ENCODE peak calls at places on chromosomes 4 and X, in five cellular contexts. Q is CD8-positive, alpha-beta T cell; N is right lobe of liver; E is gastrocnemius medialis; R is right cardiac atrium. Y is an unnamed sample. For H3K9me3, the result is how much of the 10 kb centered on the place peaks cover.

GRCh38 chrX:13569479-13570244 is at the start of gene EGFL6:
- DNase-seq in Q (no peak), N (no peak), E (no peak), R (no peak), Y (no peak)

GRCh38 chr4:39908284-39908683 is 69.4 kb downstream of the PDS5A start:
- DNase-seq in Q (no peak), N (no peak), E (no peak), R (no peak), Y (no peak)

GRCh38 chrX:112536544-112536943 is 143.2 kb downstream of the LHFPL1 start:
- DNase-seq in Q (no peak), N (no peak), E (no peak), R (no peak), Y (no peak)

GRCh38 chr4:139015948-139016451 is 419 bp downstream of the NOCT start:
- DNase-seq in Q (peak), N (peak), E (no peak), R (peak), Y (no peak)

GRCh38 chr4:23856630-23857029 is 33.2 kb downstream of the PPARGC1A start:
- DNase-seq in Q (no peak), N (peak), E (no peak), R (peak), Y (no peak)

GRCh38 chr4:22719218-22719617 is 26.5 kb downstream of the GBA3 start:
- DNase-seq in Q (no peak), N (peak), E (no peak), R (no peak), Y (no peak)

GRCh38 chr4:113979157-113979972 is at the start of gene ARSJ:
- DNase-seq in Q (peak), N (peak), E (no peak), R (peak), Y (peak)

GRCh38 chrX:138866643-138867042 is 155.1 kb upstream of the FGF13 start:
- DNase-seq in Q (no peak), N (no peak), E (no peak), R (no peak), Y (no peak)

GRCh38 chr4:26830701-26831100 is 29.9 kb upstream of the STIM2 start:
- DNase-seq in Q (no peak), N (no peak), E (no peak), R (no peak), Y (no peak)

GRCh38 chr4:105996845-105997244 is 101.6 kb downstream of the NPNT start:
- DNase-seq in Q (no peak), N (no peak), E (no peak), R (no peak), Y (no peak)

GRCh38 chr4:98873059-98873458 is 55.9 kb downstream of the EIF4E start:
- DNase-seq in Q (no peak), N (no peak), E (no peak), R (no peak), Y (no peak)

GRCh38 chrX:5936438-5936837 is 292.2 kb downstream of the NLGN4X start:
- DNase-seq in Q (no peak), N (no peak), E (peak), R (no peak), Y (no peak)

GRCh38 chrX:101386542-101386885 is 523 bp upstream of the BTK start:
- DNase-seq in Q (no peak), N (no peak), E (no peak), R (no peak), Y (no peak)

GRCh38 chr4:48985976-48986653 is at the start of gene CWH43:
- DNase-seq in Q (no peak), N (peak), E (no peak), R (no peak), Y (no peak)

GRCh38 chr4:28225005-28225404 is 1364.4 kb downstream of the STIM2 start:
- DNase-seq in Q (no peak), N (peak), E (no peak), R (no peak), Y (no peak)

GRCh38 chr4:2913168-2913567 is 50.0 kb downstream of the NOP14 start:
- DNase-seq in Q (no peak), N (no peak), E (no peak), R (no peak), Y (peak)

GRCh38 chr4:87840149-87840548 is 7.4 kb downstream of the MEPE start:
- DNase-seq in Q (no peak), N (no peak), E (no peak), R (no peak), Y (no peak)

GRCh38 chr4:80195441-80196139 is 1.7 kb upstream of the PRDM8 start:
- DNase-seq in Q (no peak), N (no peak), E (no peak), R (no peak), Y (no peak)

GRCh38 chrX:71922697-71923096 is 12.1 kb downstream of the NHSL2 start:
- DNase-seq in Q (no peak), N (no peak), E (no peak), R (no peak), Y (no peak)

GRCh38 chrX:20500171-20500865 is 233.6 kb upstream of the RPS6KA3 start:
- DNase-seq in Q (no peak), N (no peak), E (no peak), R (no peak), Y (no peak)

GRCh38 chr4:52862605-52863236 is 604 bp downstream of the RASL11B start:
- DNase-seq in Q (no peak), N (no peak), E (no peak), R (no peak), Y (no peak)

GRCh38 chrX:97387004-97387403 is 503.3 kb downstream of the RPA4 start:
- DNase-seq in Q (no peak), N (no peak), E (no peak), R (no peak), Y (no peak)

DNA sequence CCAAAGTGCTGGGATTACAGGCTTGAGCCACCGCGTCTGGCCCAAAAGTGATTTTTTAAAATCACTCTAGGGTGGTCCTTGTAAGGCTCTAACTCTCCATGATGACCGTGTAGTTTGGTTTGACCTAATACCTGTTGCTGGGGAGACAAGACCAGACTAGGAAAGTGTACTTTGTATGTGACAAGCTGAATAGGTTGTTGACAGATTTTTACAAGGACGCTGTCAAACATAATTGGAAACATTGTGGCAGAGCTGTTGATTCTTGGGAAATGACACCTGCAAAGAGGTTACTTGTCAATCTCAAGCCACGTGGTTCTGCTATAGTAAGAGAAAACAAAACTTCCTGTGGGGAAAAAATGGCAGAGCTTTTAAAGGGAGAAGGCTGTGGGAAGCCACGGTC is 802.4 kb upstream of the HS3ST1 start:
- DNase-seq in Q (no peak), N (no peak), E (no peak), R (no peak), Y (no peak)
- H3K9me3 ChIP-seq in Q (under half), N (under half), E (under half), R (under half), Y (under half)

GRCh38 chr4:112318239-112319142 is 21.3 kb downstream of the ALPK1 start:
- DNase-seq in Q (no peak), N (no peak), E (no peak), R (no peak), Y (no peak)

GRCh38 chr4:112325522-112325921 is 28.4 kb downstream of the ALPK1 start:
- DNase-seq in Q (no peak), N (no peak), E (no peak), R (no peak), Y (no peak)

GRCh38 chr4:112327950-112328349 is 30.8 kb downstream of the ALPK1 start:
- DNase-seq in Q (no peak), N (no peak), E (no peak), R (no peak), Y (no peak)

GRCh38 chr4:112321768-112322684 is 24.9 kb downstream of the ALPK1 start:
- DNase-seq in Q (peak), N (peak), E (peak), R (peak), Y (no peak)

GRCh38 chr4:112322866-112323265 is 25.7 kb downstream of the ALPK1 start:
- DNase-seq in Q (no peak), N (no peak), E (no peak), R (no peak), Y (no peak)
- H3K27ac ChIP-seq in Q (no peak), N (no peak), E (no peak), R (no peak), Y (no peak)

DNA sequence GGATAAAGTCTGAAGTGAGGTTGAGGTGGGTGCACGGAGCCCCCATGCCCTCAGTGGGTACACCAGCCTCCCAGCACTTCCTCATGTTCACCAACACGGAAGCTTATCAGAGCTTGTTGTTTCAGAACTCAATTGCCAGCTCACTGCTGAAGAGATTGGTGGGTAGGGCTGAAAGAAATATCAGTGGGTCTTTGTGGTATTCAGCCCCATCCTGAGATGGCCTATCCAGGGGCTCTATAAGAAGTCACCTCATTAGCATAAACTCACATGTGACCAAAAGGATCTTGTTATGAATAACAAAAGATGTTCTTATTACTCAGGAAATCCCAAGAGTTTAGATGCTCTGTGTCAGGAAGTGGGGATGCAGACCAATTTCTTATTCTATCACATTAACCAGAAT is 177.3 kb downstream of the ARHGAP10 start:
- DNase-seq in Q (no peak), N (no peak), E (no peak), R (no peak), Y (no peak)
- H3K9me3 ChIP-seq in Q (under half), N (under half), E (under half), R (under half), Y (under half)

GRCh38 chr4:156608651-156609050 is 362.9 kb downstream of the PDGFC start:
- DNase-seq in Q (no peak), N (no peak), E (no peak), R (no peak), Y (no peak)

GRCh38 chr4:156609421-156609820 is 362.2 kb downstream of the PDGFC start:
- DNase-seq in Q (no peak), N (no peak), E (no peak), R (peak), Y (no peak)

GRCh38 chr4:156606444-156607197 is 365.0 kb downstream of the PDGFC start:
- DNase-seq in Q (no peak), N (no peak), E (no peak), R (no peak), Y (no peak)

DNA sequence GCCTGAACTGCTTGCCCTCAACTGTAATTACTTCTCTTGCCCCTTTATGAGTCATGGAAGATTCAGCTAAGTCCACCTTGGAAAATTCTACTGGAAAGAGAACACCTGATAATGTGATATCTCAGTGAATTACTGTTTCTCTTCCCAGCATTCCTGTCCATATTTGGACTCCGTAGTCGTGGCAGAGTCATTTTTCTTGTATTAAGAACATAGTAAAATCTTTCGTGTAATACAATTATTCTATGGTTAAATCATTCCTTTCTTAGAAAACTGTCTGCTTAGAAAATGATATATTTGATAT is 364.5 kb downstream of the PDGFC start:
- DNase-seq in Q (no peak), N (no peak), E (no peak), R (no peak), Y (no peak)
- H3K27ac ChIP-seq in Q (no peak), N (no peak), E (no peak), R (no peak), Y (peak)

GRCh38 chrX:55264816-55265215 is at the start of gene PAGE3:
- DNase-seq in Q (no peak), N (no peak), E (no peak), R (no peak), Y (no peak)
- H3K9me3 ChIP-seq in Q (under half), N (under half), E (under half), R (under half), Y (under half)

GRCh38 chr4:101019313-101019712 is 328.0 kb downstream of the PPP3CA start:
- DNase-seq in Q (no peak), N (no peak), E (no peak), R (no peak), Y (no peak)

GRCh38 chr4:101025755-101026154 is 321.6 kb downstream of the PPP3CA start:
- DNase-seq in Q (no peak), N (no peak), E (no peak), R (no peak), Y (no peak)

GRCh38 chr4:101019941-101020401 is 327.4 kb downstream of the PPP3CA start:
- DNase-seq in Q (no peak), N (no peak), E (no peak), R (no peak), Y (no peak)

GRCh38 chr4:101020956-101021355 is 326.4 kb downstream of the PPP3CA start:
- DNase-seq in Q (no peak), N (no peak), E (no peak), R (no peak), Y (no peak)

DNA sequence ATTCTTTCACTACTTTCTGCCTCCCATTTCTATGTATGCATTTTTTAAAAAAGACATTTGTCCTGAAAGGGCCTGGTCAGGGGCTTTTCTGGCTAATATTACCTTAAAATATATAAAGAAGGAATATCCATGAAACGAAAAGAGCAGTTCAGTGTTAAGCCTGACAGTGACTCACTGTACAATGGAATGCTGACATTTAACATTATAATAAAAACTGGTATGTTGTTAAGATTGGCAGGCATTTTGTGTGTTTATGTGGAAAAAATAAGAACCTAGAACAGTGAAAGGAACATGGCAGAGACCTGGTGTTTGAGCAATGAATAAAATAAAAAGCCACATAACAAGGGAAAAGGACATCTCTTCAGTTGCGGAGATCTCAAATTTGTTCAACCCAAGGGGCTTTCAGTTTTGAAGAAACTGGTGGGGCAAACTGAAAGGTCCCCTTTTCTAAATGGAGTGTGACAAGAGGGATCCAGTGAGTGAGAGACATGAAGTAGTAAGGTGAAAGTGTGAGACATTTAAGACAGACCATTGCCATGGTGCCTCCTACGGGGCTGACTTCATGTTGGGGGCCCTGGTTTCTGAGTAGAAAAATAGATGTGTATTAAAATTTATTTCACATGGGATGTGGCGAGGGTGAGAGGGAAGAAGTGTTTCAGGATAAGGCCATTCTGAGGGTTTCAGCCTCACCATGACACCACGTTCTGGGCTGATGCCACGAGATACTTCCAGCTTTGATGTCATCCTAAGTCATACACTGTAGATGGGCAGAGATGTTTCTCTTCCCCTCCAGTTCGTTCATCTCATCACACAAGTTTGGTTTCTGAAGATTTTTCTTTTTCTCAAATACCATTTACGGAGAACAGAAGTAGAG is 324.9 kb downstream of the PPP3CA start:
- DNase-seq in Q (no peak), N (no peak), E (no peak), R (no peak), Y (no peak)
- H3K27ac ChIP-seq in Q (no peak), N (no peak), E (no peak), R (no peak), Y (peak)

Y was measured in ascending aorta.